ENCODE peak calls at places on chromosomes 3 and 15, in seven cellular contexts. D is activated T-cell treated with anti-CD3 and anti-CD28 coated beads for 48 hours; Z is Daoy; G is T-helper 1 cell; I is T47D; A is stimulated activated CD4-positive, alpha-beta T cell treated with anti-CD3 and anti-CD28 coated beads, TNF-alpha, amount 100 ng/mL, for 4 hours; X is ACHN. R is an unnamed sample.

GRCh38 chr15:77696006-77696631 is 63.4 kb upstream of the LINGO1 start:
- DNase-seq in X (no peak), A (no peak), G (no peak), D (no peak), Z (no peak), I (no peak), R (no peak)

GRCh38 chr3:27326211-27326948 is 42.8 kb downstream of the NEK10 start:
- DNase-seq in Z (peak; percentile 42), I (peak; percentile 68), A (no peak), X (no peak), G (no peak), D (no peak), R (peak; percentile 36)

GRCh38 chr3:10226293-10226692 is 22.0 kb upstream of the TATDN2 start:
- DNase-seq in G (no peak), A (no peak), D (no peak), I (no peak), Z (no peak), X (no peak), R (no peak)

GRCh38 chr15:92393287-92393993 is at the start of gene ST8SIA2:
- DNase-seq in X (no peak), I (no peak), D (peak; percentile 11), A (no peak), G (no peak), Z (peak; percentile 57), R (no peak)

GRCh38 chr3:122977645-122978466 is 49.7 kb downstream of the SEMA5B start:
- DNase-seq in D (no peak), Z (peak; percentile 94), A (no peak), G (no peak), X (peak; percentile 95), I (no peak), R (peak; percentile 94)

GRCh38 chr3:31680072-31680870 is 147.5 kb downstream of the STT3B start:
- DNase-seq in Z (no peak), A (no peak), X (no peak), I (no peak), D (no peak), G (no peak), R (no peak)

GRCh38 chr3:43737001-43737440 is 46.3 kb downstream of the ABHD5 start:
- DNase-seq in X (no peak), D (no peak), I (no peak), A (no peak), Z (peak; percentile 40), G (no peak), R (no peak)

GRCh38 chr15:60932051-60932915 is 296.8 kb downstream of the RORA start:
- DNase-seq in A (peak; percentile 48), G (peak; percentile 12), Z (peak; percentile 94), D (peak; percentile 51), X (peak; percentile 71), I (no peak), R (peak; percentile 53)

GRCh38 chr3:101809178-101810022 is 30.4 kb downstream of the NXPE3 start:
- DNase-seq in D (no peak), X (peak; percentile 59), G (peak; percentile 40), I (peak; percentile 47), Z (peak; percentile 43), A (no peak), R (no peak)